ENCODE peak calls at places on chromosomes 4 and X, in ten cellular contexts. N is CD8-positive, alpha-beta T cell; Z is cardiac fibroblast; S is astrocyte of the spinal cord; J is astrocyte; K is IMR-90; C is AG10803; L is epithelial cell of esophagus; T is A673; Q is fibroblast of pulmonary artery. F is an unnamed sample.

GRCh38 chr4:88859191-88859812 is 161.7 kb upstream of the NAP1L5 start:
- DNase-seq in N (no peak), Z (no peak), S (no peak), J (no peak), K (no peak), C (no peak), L (no peak), T (no peak), Q (no peak), F (no peak)

GRCh38 chr4:174983128-174983750 is 65.1 kb downstream of the ADAM29 start:
- DNase-seq in N (no peak), Z (no peak), S (no peak), J (no peak), K (no peak), C (no peak), L (no peak), T (no peak), Q (no peak), F (no peak)

GRCh38 chr4:69470561-69470960 is 25.1 kb downstream of the UGT2B4 start:
- DNase-seq in N (no peak), Z (no peak), S (no peak), J (no peak), K (no peak), C (no peak), L (no peak), T (peak), Q (no peak), F (no peak)

GRCh38 chrX:133475953-133476352 is 60.7 kb upstream of the GPC4 start:
- DNase-seq in N (no peak), Z (no peak), S (no peak), J (no peak), K (no peak), C (no peak), L (no peak), T (no peak), Q (no peak), F (no peak)

GRCh38 chr4:4782969-4783368 is 76.5 kb upstream of the MSX1 start:
- DNase-seq in N (no peak), Z (peak), S (no peak), J (no peak), K (peak), C (peak), L (no peak), T (no peak), Q (peak), F (peak)

GRCh38 chr4:105088110-105088879 is 58.4 kb upstream of the TET2 start:
- DNase-seq in N (no peak), Z (peak), S (peak), J (peak), K (peak), C (peak), L (peak), T (peak), Q (peak), F (peak)

GRCh38 chr4:79964020-79964714 is 108.9 kb downstream of the ANTXR2 start:
- DNase-seq in N (no peak), Z (no peak), S (peak), J (peak), K (no peak), C (no peak), L (no peak), T (no peak), Q (no peak), F (no peak)

GRCh38 chr4:1217366-1217765 is 31.6 kb downstream of the CTBP1 start:
- DNase-seq in N (no peak), Z (no peak), S (no peak), J (no peak), K (no peak), C (no peak), L (no peak), T (no peak), Q (no peak), F (no peak)

GRCh38 chr4:108141213-108142045 is 27.3 kb downstream of the LEF1 start:
- DNase-seq in N (peak), Z (no peak), S (no peak), J (no peak), K (no peak), C (peak), L (no peak), T (no peak), Q (no peak), F (no peak)

GRCh38 chrX:129875669-129876068 is 30.3 kb upstream of the UTP14A start:
- DNase-seq in N (no peak), Z (peak), S (peak), J (peak), K (peak), C (peak), L (peak), T (no peak), Q (peak), F (peak)
- TF ChIP-seq CTCF in N (no peak), Z (peak), S (peak), J (no peak), K (no peak), C (peak), L (no peak), T (no peak), Q (peak), F (peak)

DNA sequence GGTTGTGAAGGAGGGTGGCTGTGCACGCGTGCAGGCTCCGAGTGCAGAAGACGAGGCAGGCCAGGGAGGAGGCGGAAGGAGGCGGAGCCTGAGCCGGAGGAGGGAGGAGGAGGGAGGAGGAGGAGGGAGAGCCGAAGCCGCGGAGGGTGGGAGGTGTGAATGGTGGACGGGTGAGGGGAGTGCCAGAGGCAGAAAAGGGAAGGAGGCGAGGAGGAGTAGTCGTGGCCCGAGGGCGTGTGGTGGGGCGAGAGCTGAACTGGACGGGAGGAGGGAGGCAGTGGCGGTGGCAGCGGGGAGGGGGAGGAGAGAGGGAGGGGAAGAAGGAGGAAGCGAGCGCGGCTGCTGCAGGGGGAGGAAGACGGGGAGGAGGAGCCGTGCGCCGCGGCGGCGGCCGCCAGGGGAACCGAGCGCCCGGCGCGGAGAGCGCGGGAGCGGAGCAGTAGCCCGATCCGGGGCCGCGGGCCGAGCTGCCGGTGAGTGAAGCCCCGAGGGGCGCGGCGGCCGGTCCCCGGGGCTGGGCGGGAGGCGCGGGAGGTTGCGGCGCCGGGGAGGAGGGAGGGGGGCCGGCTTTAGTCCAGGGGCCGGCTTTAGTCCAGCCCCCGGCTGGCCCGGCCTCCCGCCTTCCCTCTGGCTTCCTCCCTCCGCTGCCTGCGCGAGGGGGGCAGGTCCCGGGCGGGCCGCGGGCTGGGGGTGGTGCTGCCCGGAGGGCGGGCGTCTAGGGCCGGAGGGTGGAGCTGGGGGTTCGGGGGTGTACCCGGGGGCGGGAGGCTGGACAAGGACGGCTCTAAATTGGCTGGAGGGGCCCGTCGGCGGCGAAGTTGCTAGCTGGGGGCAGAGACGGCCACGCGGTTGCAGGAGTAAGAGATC is at the start of gene TMEM164:
- DNase-seq in N (peak), Z (peak), S (peak), J (peak), K (peak), C (peak), L (peak), T (peak), Q (peak), F (peak)
- H3K4me3 ChIP-seq in N (peak), Z (peak), S (peak), J (peak), K (peak), C (peak), L (peak), T (peak), Q (peak), F (peak)

GRCh38 chr4:146545102-146545501 is 23.4 kb upstream of the SLC10A7 start:
- DNase-seq in N (no peak), Z (peak), S (peak), J (no peak), K (peak), C (peak), L (peak), T (peak), Q (peak), F (peak)
- TF ChIP-seq CTCF in N (no peak), Z (peak), S (peak), J (peak), K (peak), C (peak), L (peak), T (peak), Q (peak), F (peak)

DNA sequence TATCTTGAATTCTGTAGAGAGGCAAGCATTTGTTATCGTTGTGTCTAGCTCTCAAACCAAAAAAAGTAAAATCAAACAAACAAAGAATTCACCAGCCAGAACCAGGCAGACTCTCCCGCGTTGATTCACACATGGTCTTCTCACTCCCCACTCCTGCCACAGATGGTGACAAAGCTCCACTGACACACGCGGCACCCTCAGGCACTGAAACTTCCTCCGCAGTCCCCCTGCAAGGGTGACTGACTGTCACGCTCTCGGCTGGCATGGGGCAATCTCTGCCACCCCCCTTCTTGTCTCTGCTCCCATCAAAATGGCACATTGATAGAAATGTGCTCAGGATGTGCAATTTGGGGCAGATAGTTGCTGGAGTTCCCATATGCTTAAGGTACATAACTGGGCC is 304.9 kb downstream of the DHX15 start:
- DNase-seq in N (no peak), Z (no peak), S (no peak), J (no peak), K (no peak), C (no peak), L (no peak), T (no peak), Q (no peak), F (no peak)
- H3K4me3 ChIP-seq in N (no peak), Z (no peak), S (no peak), J (no peak), K (no peak), C (no peak), L (no peak), T (no peak), Q (no peak), F (no peak)

DNA sequence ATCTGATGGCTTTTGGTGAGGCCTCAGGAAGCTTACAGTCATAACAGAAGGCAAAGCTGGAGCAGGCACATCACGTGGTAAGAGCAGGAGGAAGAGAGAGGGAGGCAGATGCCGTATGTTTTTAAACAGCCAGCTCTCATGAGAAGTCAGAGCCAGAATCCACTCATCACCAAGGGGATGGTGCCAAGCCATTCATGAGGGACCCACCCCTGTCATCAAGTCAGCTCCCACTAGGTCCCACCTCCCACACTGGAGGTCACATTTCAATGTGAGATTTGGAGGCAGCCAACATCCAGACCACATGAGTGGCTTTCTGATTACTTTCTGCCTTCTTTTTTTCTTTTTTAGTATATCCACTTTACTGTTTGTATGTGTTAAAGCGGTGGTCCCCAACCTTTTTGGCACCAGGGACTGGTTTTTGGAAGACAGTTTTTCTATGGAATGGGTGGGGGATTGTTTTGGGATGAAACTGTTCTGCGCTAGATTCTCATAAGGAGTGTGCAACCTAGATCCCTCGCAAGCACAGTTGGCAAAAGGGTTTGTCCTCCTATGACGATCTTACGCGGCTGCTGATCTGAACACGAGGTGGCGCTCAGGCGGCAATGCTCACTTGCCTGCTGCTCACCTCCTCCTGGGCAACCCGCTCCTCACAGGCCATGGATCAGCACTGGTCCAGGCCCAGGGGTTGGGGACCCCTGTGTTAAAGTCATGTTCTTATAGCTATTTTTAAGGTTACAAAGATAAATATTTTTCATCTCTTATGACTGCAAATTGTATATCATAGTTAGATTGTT is 61.7 kb downstream of the SLIT2 start:
- DNase-seq in N (no peak), Z (no peak), S (no peak), J (no peak), K (no peak), C (no peak), L (no peak), T (no peak), Q (peak), F (peak)
- TF ChIP-seq CTCF in N (no peak), Z (no peak), S (peak), J (no peak), K (no peak), C (no peak), L (no peak), T (no peak), Q (peak), F (peak)

GRCh38 chr4:165293927-165294649 is 33.4 kb upstream of the MSMO1 start:
- DNase-seq in N (no peak), Z (no peak), S (no peak), J (no peak), K (no peak), C (peak), L (peak), T (no peak), Q (peak), F (no peak)
- H3K4me3 ChIP-seq in N (no peak), Z (no peak), S (no peak), J (no peak), K (no peak), C (no peak), L (no peak), T (no peak), Q (no peak), F (no peak)

GRCh38 chrX:108203540-108203939 is 112.0 kb downstream of the ATG4A start:
- DNase-seq in N (no peak), Z (no peak), S (no peak), J (no peak), K (no peak), C (no peak), L (no peak), T (no peak), Q (no peak), F (no peak)

GRCh38 chrX:108198420-108198819 is 106.8 kb downstream of the ATG4A start:
- DNase-seq in N (no peak), Z (peak), S (no peak), J (no peak), K (no peak), C (no peak), L (peak), T (no peak), Q (peak), F (peak)

GRCh38 chrX:108199041-108199440 is 107.5 kb downstream of the ATG4A start:
- DNase-seq in N (no peak), Z (peak), S (no peak), J (no peak), K (no peak), C (no peak), L (no peak), T (no peak), Q (peak), F (no peak)

GRCh38 chrX:108199691-108200090 is 108.1 kb downstream of the ATG4A start:
- DNase-seq in N (no peak), Z (peak), S (peak), J (no peak), K (peak), C (peak), L (peak), T (peak), Q (peak), F (peak)
- TF ChIP-seq CTCF in N (no peak), Z (peak), S (peak), J (peak), K (peak), C (peak), L (peak), T (peak), Q (peak), F (peak)

F was measured in choroid plexus epithelial cell.